ENCODE peak calls at places on chromosomes 4 and X, in nine cellular contexts. R is WTC11; H is neural progenitor cell; F is activated T-cell treated with anti-CD3 and anti-CD28 coated beads, Interleukin-2, amount 50 U/mL, for 24 hours; L is AG10803; U is A549; D is AG09309; O is RWPE1; I is head of caudate nucleus. E is an unnamed sample.
A peak's percentile ranks its signal among the peaks of the same experiment; 100 is the strongest.

GRCh38 chr4:127579821-127580220 is 52.9 kb upstream of the INTU start:
- DNase-seq in R (no peak), D (no peak), I (no peak), U (no peak), F (no peak), H (no peak), L (no peak), O (no peak), E (no peak)

GRCh38 chr4:128917781-128918180 is 108.3 kb downstream of the JADE1 start:
- DNase-seq in R (no peak), I (no peak), F (no peak), L (no peak), H (no peak), U (no peak), O (no peak), D (no peak), E (no peak)

GRCh38 chr4:57462843-57463242 is 352.7 kb upstream of the IGFBP7 start:
- DNase-seq in I (no peak), H (peak; percentile 75), D (no peak), U (no peak), F (no peak), L (no peak), R (no peak), O (no peak), E (no peak)

GRCh38 chr4:73222466-73223257 is 35.9 kb downstream of the ANKRD17 start:
- DNase-seq in U (peak; percentile 89), D (peak; percentile 86), R (no peak), F (no peak), L (peak; percentile 94), O (peak; percentile 83), H (peak; percentile 60), I (peak; percentile 21), E (peak; percentile 59)

GRCh38 chr4:128347175-128347868 is 59.7 kb upstream of the PGRMC2 start:
- DNase-seq in U (peak; percentile 60), O (no peak), H (no peak), R (no peak), F (no peak), D (no peak), L (peak; percentile 74), I (no peak), E (no peak)

GRCh38 chr4:105059337-105059736 is 87.3 kb upstream of the TET2 start:
- DNase-seq in H (no peak), F (no peak), D (no peak), R (no peak), I (no peak), L (no peak), O (no peak), U (no peak), E (no peak)

GRCh38 chr4:104500452-104500851 is 5.8 kb upstream of the CXXC4 start:
- DNase-seq in U (no peak), H (peak; percentile 9), F (no peak), L (no peak), O (no peak), D (no peak), R (no peak), I (no peak), E (no peak)

GRCh38 chr4:55183926-55184599 is 58.7 kb upstream of the KDR start:
- DNase-seq in L (peak; percentile 91), I (no peak), U (peak; percentile 53), D (peak; percentile 73), R (peak; percentile 26), H (no peak), F (no peak), O (peak; percentile 77), E (peak; percentile 88)

GRCh38 chr4:34619531-34620109 is 1624.7 kb downstream of the ARAP2 start:
- DNase-seq in O (no peak), D (no peak), L (no peak), R (no peak), U (peak; percentile 12), H (no peak), F (no peak), I (no peak), E (no peak)

GRCh38 chrX:103215768-103216085 is 819 bp downstream of the BEX4 start:
- DNase-seq in F (peak; percentile 48), O (no peak), R (no peak), L (no peak), H (no peak), I (peak; percentile 4), U (no peak), D (no peak), E (no peak)

GRCh38 chr4:167265231-167265630 is 30.9 kb upstream of the SPOCK3 start:
- DNase-seq in U (no peak), F (no peak), H (no peak), R (no peak), D (no peak), L (no peak), O (no peak), I (no peak), E (no peak)

GRCh38 chrX:10240918-10241317 is 84.1 kb downstream of the CLCN4 start:
- DNase-seq in F (no peak), L (peak; percentile 80), R (no peak), D (peak; percentile 47), U (peak; percentile 12), O (no peak), H (no peak), I (no peak), E (no peak)

GRCh38 chr4:119289313-119289712 is 32.6 kb downstream of the FABP2 start:
- DNase-seq in L (no peak), R (no peak), F (no peak), D (no peak), H (no peak), O (no peak), U (no peak), I (no peak), E (no peak)

GRCh38 chrX:97132654-97133415 is 249.1 kb downstream of the RPA4 start:
- DNase-seq in I (no peak), R (no peak), H (no peak), L (no peak), U (no peak), D (no peak), O (no peak), F (no peak), E (no peak)

GRCh38 chr4:43233321-43233720 is 340.8 kb downstream of the GRXCR1 start:
- DNase-seq in D (no peak), L (no peak), R (no peak), U (no peak), O (no peak), H (no peak), I (no peak), F (no peak), E (no peak)

GRCh38 chr4:144701683-144702233 is 55.8 kb downstream of the HHIP start:
- DNase-seq in U (no peak), L (no peak), I (no peak), F (no peak), O (no peak), H (no peak), R (no peak), D (no peak), E (no peak)

GRCh38 chr4:41022116-41022515 is 192.2 kb downstream of the APBB2 start:
- DNase-seq in F (no peak), H (no peak), D (peak; percentile 51), O (no peak), L (peak; percentile 82), R (no peak), I (no peak), U (no peak), E (no peak)

GRCh38 chr4:2448589-2448988 is 20.3 kb upstream of the RNF4 start:
- DNase-seq in I (no peak), H (no peak), F (no peak), R (no peak), O (no peak), U (no peak), L (no peak), D (no peak), E (no peak)

GRCh38 chr4:108900018-108900417 is 137.2 kb upstream of the ETNPPL start:
- DNase-seq in H (peak; percentile 53), D (no peak), O (no peak), U (no peak), I (no peak), F (no peak), R (no peak), L (no peak), E (no peak)

GRCh38 chr4:40099010-40099409 is 42.4 kb downstream of the N4BP2 start:
- DNase-seq in F (no peak), D (no peak), H (no peak), R (no peak), U (no peak), L (no peak), I (no peak), O (no peak), E (no peak)

GRCh38 chr4:115259651-115260050 is 146.2 kb upstream of the NDST4 start:
- DNase-seq in I (no peak), D (no peak), R (no peak), O (no peak), F (no peak), H (no peak), U (no peak), L (no peak), E (no peak)

GRCh38 chrX:118666521-118666920 is 60.9 kb upstream of the IL13RA1 start:
- DNase-seq in U (peak; percentile 33), O (peak; percentile 0), F (no peak), H (no peak), I (no peak), D (no peak), R (no peak), L (no peak), E (no peak)

GRCh38 chrX:132737743-132738142 is 220.7 kb downstream of the HS6ST2 start:
- DNase-seq in U (no peak), O (peak; percentile 38), D (no peak), L (no peak), R (no peak), F (peak; percentile 58), I (no peak), H (no peak), E (no peak)

GRCh38 chr4:93731448-93731847 is 97.1 kb upstream of the ATOH1 start:
- DNase-seq in H (no peak), O (no peak), L (no peak), I (no peak), F (no peak), R (no peak), D (no peak), U (no peak), E (no peak)

GRCh38 chrX:153707406-153707805 is 16.8 kb downstream of the BCAP31 start:
- DNase-seq in L (no peak), F (no peak), D (no peak), O (no peak), R (no peak), H (no peak), U (no peak), I (no peak), E (no peak)

GRCh38 chr4:8215001-8215427 is 15.9 kb downstream of the SH3TC1 start:
- DNase-seq in R (no peak), I (no peak), O (no peak), F (no peak), U (no peak), D (peak; percentile 64), L (peak; percentile 77), H (no peak), E (no peak)

GRCh38 chr4:8010618-8011017 is 71.0 kb upstream of the AFAP1 start:
- DNase-seq in H (peak; percentile 71), D (no peak), R (no peak), L (peak; percentile 13), U (no peak), I (peak; percentile 70), F (no peak), O (no peak), E (no peak)

GRCh38 chrX:134849390-134849789 is 141.4 kb upstream of the SMIM10 start:
- DNase-seq in H (no peak), F (no peak), D (peak; percentile 3), I (no peak), R (no peak), U (no peak), O (peak; percentile 1), L (peak; percentile 42), E (no peak)

GRCh38 chrX:109857898-109858297 is 124.8 kb upstream of the ACSL4 start:
- DNase-seq in U (no peak), I (no peak), L (peak; percentile 31), R (no peak), D (no peak), H (no peak), O (no peak), F (no peak), E (no peak)

GRCh38 chr4:87521757-87522374 is 7.3 kb downstream of the SPARCL1 start:
- DNase-seq in D (no peak), R (no peak), F (no peak), U (peak; percentile 5), H (no peak), O (peak; percentile 25), L (no peak), I (no peak), E (no peak)

GRCh38 chr4:153955306-153955705 is 166.4 kb upstream of the SFRP2 start:
- DNase-seq in O (no peak), U (no peak), F (no peak), L (no peak), I (no peak), R (no peak), D (no peak), H (no peak), E (no peak)